ENCODE peak calls at places on chromosomes 5 and 9, in four cellular contexts. V is spleen; A is CD8-positive, alpha-beta T cell; H is A549. M is an unnamed sample.
A peak's percentile ranks its signal among the peaks of the same experiment; 100 is the strongest.

GRCh38 chr5:135715267-135716050 is 119.0 kb upstream of the SLC25A48 start:
- DNase-seq in V (no peak), A (no peak), H (no peak), M (no peak)

GRCh38 chr9:95494416-95495371 is 22.1 kb downstream of the PTCH1 start:
- DNase-seq in V (peak; percentile 94), A (peak; percentile 90), H (no peak), M (peak; percentile 87)

GRCh38 chr5:109455598-109456096 is 45.9 kb upstream of the PJA2 start:
- DNase-seq in V (no peak), A (no peak), H (peak; percentile 66), M (no peak)

GRCh38 chr9:90641868-90642558 is 611 bp downstream of the DIRAS2 start:
- DNase-seq in V (no peak), A (no peak), H (no peak), M (no peak)

GRCh38 chr5:24325306-24325832 is 319.4 kb downstream of the CDH10 start:
- DNase-seq in V (no peak), A (no peak), H (no peak), M (no peak)

GRCh38 chr5:82312373-82312856 is 34.3 kb upstream of the RPS23 start:
- DNase-seq in V (no peak), A (no peak), H (peak; percentile 69), M (no peak)

GRCh38 chr5:67215592-67216471 is 19.2 kb upstream of the CD180 start:
- DNase-seq in V (peak; percentile 96), A (peak; percentile 85), H (no peak), M (peak; percentile 72)

GRCh38 chr9:112447283-112447761 is 39.3 kb upstream of the KIAA1958 start:
- DNase-seq in V (no peak), A (no peak), H (no peak), M (no peak)

GRCh38 chr5:55593115-55593472 is 58.3 kb upstream of the PLPP1 start:
- DNase-seq in V (no peak), A (no peak), H (no peak), M (no peak)

GRCh38 chr9:3136999-3137675 is 293.2 kb upstream of the PUM3 start:
- DNase-seq in V (no peak), A (no peak), H (no peak), M (no peak)

GRCh38 chr9:27276182-27277030 is 20.5 kb downstream of the EQTN start:
- DNase-seq in V (no peak), A (no peak), H (peak; percentile 61), M (peak; percentile 43)

GRCh38 chr9:130187523-130187846 is 15.3 kb downstream of the NCS1 start:
- DNase-seq in V (no peak), A (no peak), H (no peak), M (no peak)
- H3K4me1 ChIP-seq in V (no peaks in the 10 kb centered on the region), A (no peaks in the 10 kb centered on the region), H (peaks cover 46% of the 10 kb centered on the region), M (no peaks in the 10 kb centered on the region)

GRCh38 chr5:79774171-79774854 is 84.7 kb downstream of the CMYA5 start:
- DNase-seq in V (no peak), A (no peak), H (peak; percentile 31), M (peak; percentile 7)
- H3K27ac ChIP-seq in V (no peak overlapping the region), A (no peak overlapping the region), H (no peak overlapping the region), M (no peak overlapping the region)

GRCh38 chr5:12794476-12795332 is 890.5 kb upstream of the CTNND2 start:
- DNase-seq in V (peak; percentile 71), A (no peak), H (no peak), M (no peak)

GRCh38 chr5:12799165-12799564 is 894.9 kb upstream of the CTNND2 start:
- DNase-seq in V (no peak), A (no peak), H (no peak), M (no peak)

GRCh38 chr5:12795333-12795663 is 891.1 kb upstream of the CTNND2 start:
- DNase-seq in V (no peak), A (no peak), H (no peak), M (no peak)

DNA sequence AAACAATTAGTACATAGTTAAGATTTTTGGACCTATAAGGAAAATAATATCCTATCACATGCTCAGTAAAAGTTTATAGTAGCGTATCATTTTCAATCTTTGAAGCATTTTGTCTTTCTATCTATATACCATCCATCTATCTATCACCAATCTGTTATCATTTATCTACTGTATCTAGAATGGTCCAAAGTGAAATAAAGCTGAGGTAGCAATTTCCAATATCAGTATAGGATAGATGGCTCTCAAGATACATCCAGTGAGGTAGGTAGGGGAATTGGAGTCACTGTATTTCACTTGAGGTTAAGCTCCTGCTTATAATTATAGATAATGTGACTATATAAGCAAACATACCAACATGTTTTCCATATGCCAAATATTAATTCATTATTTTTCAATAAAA is 889.1 kb upstream of the CTNND2 start:
- DNase-seq in V (no peak), A (no peak), H (no peak), M (no peak)
- H3K9me3 ChIP-seq in V (peaks cover 30% of the 10 kb centered on the region), A (no peaks in the 10 kb centered on the region), H (no peaks in the 10 kb centered on the region), M (peaks cover 15% of the 10 kb centered on the region)

GRCh38 chr5:171975877-171976667 is 30.4 kb downstream of the FBXW11 start:
- DNase-seq in V (no peak), A (no peak), H (no peak), M (no peak)

GRCh38 chr5:171980729-171981128 is 25.7 kb downstream of the FBXW11 start:
- DNase-seq in V (no peak), A (no peak), H (no peak), M (no peak)

GRCh38 chr5:171978016-171978415 is 28.4 kb downstream of the FBXW11 start:
- DNase-seq in V (no peak), A (no peak), H (no peak), M (no peak)

GRCh38 chr5:171979606-171980005 is 26.8 kb downstream of the FBXW11 start:
- DNase-seq in V (no peak), A (no peak), H (no peak), M (no peak)

DNA sequence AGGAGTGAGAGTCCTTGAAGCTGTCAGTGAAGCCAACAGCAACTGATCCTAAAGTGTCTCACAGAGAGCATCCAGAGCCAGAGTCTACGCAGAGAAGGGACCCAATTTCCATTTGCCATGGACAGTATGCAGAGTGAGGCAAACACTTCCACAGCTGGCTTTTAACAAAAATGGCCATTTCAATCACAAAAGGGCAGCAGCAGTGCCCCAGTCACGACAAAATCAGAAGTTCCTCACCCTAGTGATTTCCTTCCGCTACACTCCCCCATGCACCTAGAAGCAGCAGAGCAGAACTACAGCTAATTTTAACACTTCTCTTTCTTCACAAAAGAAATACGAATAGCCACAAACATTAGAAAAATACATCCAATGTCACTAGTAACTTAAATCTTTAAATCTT is 27.9 kb downstream of the FBXW11 start:
- DNase-seq in V (no peak), A (no peak), H (no peak), M (no peak)
- H3K4me1 ChIP-seq in V (peaks cover 7% of the 10 kb centered on the region), A (peaks cover 19% of the 10 kb centered on the region), H (peaks cover 15% of the 10 kb centered on the region), M (peaks cover 16% of the 10 kb centered on the region)

DNA sequence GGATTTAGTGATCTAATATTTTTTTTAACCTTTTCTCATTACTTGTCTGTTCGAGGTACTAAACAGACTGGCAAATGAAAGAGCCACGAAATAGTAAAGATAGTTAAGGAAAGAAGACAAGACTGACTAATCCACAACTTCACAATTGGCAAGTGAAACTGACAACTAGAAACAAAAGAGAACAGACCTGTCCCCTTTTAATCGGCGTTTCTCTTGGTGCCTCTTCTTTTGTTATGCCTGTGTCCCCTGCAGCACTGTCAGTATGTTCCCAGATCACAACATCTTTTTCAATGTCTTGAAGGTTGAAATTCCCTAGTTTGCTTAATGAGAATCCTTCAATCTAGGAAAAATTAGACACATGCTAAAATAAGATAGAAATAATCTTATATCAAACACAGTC is 26.1 kb downstream of the TUT7 start:
- DNase-seq in V (no peak), A (no peak), H (no peak), M (no peak)
- H3K27ac ChIP-seq in V (no peak overlapping the region), A (no peak overlapping the region), H (no peak overlapping the region), M (no peak overlapping the region)

DNA sequence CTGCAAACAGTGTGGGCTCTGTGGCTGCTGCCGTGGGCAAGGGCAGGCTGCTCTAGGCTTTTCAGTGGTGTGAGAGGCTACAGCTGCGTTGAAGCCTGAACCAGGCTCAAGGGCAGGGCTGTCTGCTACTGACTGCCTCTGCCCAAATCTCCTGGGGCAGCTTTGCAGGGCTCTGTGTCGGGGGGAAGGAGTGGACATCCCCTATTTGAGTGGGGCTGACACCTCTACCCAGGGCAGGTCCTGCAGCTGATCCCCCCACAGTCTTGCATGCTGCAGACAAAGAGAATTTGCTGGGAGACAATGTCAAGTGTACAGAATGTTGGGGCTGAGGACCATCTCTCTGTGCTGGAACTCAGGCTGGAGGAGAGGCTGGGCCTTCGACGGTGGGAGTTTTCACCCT is 240.2 kb downstream of the PBX3 start:
- DNase-seq in V (no peak), A (peak; percentile 17), H (no peak), M (no peak)
- H3K9me3 ChIP-seq in V (no peaks in the 10 kb centered on the region), A (no peaks in the 10 kb centered on the region), H (no peaks in the 10 kb centered on the region), M (no peaks in the 10 kb centered on the region)

GRCh38 chr5:65198777-65199120 is 283.0 kb downstream of the ADAMTS6 start:
- DNase-seq in V (no peak), A (no peak), H (peak; percentile 51), M (no peak)
- H3K4me1 ChIP-seq in V (no peaks in the 10 kb centered on the region), A (no peaks in the 10 kb centered on the region), H (peaks cover 20% of the 10 kb centered on the region), M (no peaks in the 10 kb centered on the region)

GRCh38 chr9:129836342-129837007 is 1.2 kb downstream of the USP20 start:
- DNase-seq in V (peak; percentile 84), A (peak; percentile 60), H (no peak), M (peak; percentile 26)
- H3K27ac ChIP-seq in V (peak overlapping the region; percentile 92), A (peak overlapping the region; percentile 89), H (no peak overlapping the region), M (peak overlapping the region; percentile 92)

GRCh38 chr5:17951392-17952169 is 317.3 kb downstream of the TAF11L14 start:
- DNase-seq in V (no peak), A (no peak), H (peak; percentile 52), M (peak; percentile 22)
- H3K9me3 ChIP-seq in V (peaks cover 43% of the 10 kb centered on the region), A (no peaks in the 10 kb centered on the region), H (peaks cover 8% of the 10 kb centered on the region), M (no peaks in the 10 kb centered on the region)

GRCh38 chr9:70260007-70260443 is 1.2 kb downstream of the SMC5 start:
- DNase-seq in V (peak; percentile 77), A (no peak), H (peak; percentile 9), M (no peak)
- H3K4me1 ChIP-seq in V (peaks cover 36% of the 10 kb centered on the region), A (peaks cover 54% of the 10 kb centered on the region), H (peaks cover 7% of the 10 kb centered on the region), M (peaks cover 58% of the 10 kb centered on the region)